ENCODE peak calls at places on chromosomes 11 and 22, in four cellular contexts. G is right lobe of liver, U is AG04450, P is PC-9. F is an unnamed sample.
A peak's percentile ranks its signal among the peaks of the same experiment; 100 is the strongest.

GRCh38 chr11:69358398-69359080 is 64.6 kb downstream of the MYEOV start:
- DNase-seq in G (peak; percentile 28), U (no peak), P (no peak), F (no peak)

GRCh38 chr11:95498731-95499396 is 267.9 kb upstream of the SESN3 start:
- DNase-seq in G (no peak), U (no peak), P (no peak), F (no peak)

GRCh38 chr11:130653838-130654601 is 205.6 kb downstream of the ADAMTS15 start:
- DNase-seq in G (peak; percentile 95), U (no peak), P (no peak), F (peak; percentile 37)

GRCh38 chr22:21734540-21735197 is 925 bp downstream of the YPEL1 start:
- DNase-seq in G (no peak), U (no peak), P (no peak), F (no peak)

GRCh38 chr22:42179616-42180015 is 49.0 kb upstream of the CYP2D6 start:
- DNase-seq in G (no peak), U (peak; percentile 45), P (no peak), F (peak; percentile 68)

GRCh38 chr11:60084866-60085265 is 3.6 kb upstream of the MS4A2 start:
- DNase-seq in G (no peak), U (no peak), P (no peak), F (no peak)

GRCh38 chr22:19757140-19757984 is 3.2 kb upstream of the TBX1 start:
- DNase-seq in G (no peak), U (no peak), P (no peak), F (no peak)

GRCh38 chr11:108914211-108914610 is 249.3 kb downstream of the DDX10 start:
- DNase-seq in G (no peak), U (no peak), P (no peak), F (no peak)

GRCh38 chr22:39989633-39990032 is 5.1 kb upstream of the FAM83F start:
- DNase-seq in G (no peak), U (no peak), P (no peak), F (no peak)

GRCh38 chr11:7186190-7186589 is 65.5 kb upstream of the SYT9 start:
- DNase-seq in G (no peak), U (no peak), P (no peak), F (no peak)

GRCh38 chr11:123546515-123546914 is 107.9 kb downstream of the SCN3B start:
- DNase-seq in G (no peak), U (no peak), P (no peak), F (no peak)

GRCh38 chr22:27686534-27686933 is 115.0 kb downstream of the MN1 start:
- DNase-seq in G (no peak), U (peak; percentile 24), P (peak; percentile 79), F (no peak)

GRCh38 chr11:35927730-35928129 is 16.1 kb upstream of the LDLRAD3 start:
- DNase-seq in G (peak; percentile 94), U (no peak), P (peak; percentile 99), F (no peak)

GRCh38 chr11:44950036-44950624 is 553 bp downstream of the TP53I11 start:
- DNase-seq in G (peak; percentile 57), U (no peak), P (no peak), F (no peak)

GRCh38 chr22:22887621-22888503 is at the start of gene IGLL5:
- DNase-seq in G (no peak), U (no peak), P (no peak), F (no peak)

GRCh38 chr11:57920971-57921370 is 102.7 kb upstream of the OR9Q1 start:
- DNase-seq in G (no peak), U (no peak), P (no peak), F (no peak)

GRCh38 chr11:70225629-70226582 is 22.8 kb downstream of the FADD start:
- DNase-seq in G (no peak), U (no peak), P (peak; percentile 35), F (no peak)

GRCh38 chr22:27867958-27868737 is 50.9 kb downstream of the PITPNB start:
- DNase-seq in G (no peak), U (no peak), P (no peak), F (no peak)

GRCh38 chr11:7538023-7538422 is 24.2 kb downstream of the PPFIBP2 start:
- DNase-seq in G (peak; percentile 24), U (no peak), P (no peak), F (no peak)

GRCh38 chr11:112219476-112220232 is 6.6 kb upstream of the PTS start:
- DNase-seq in G (no peak), U (peak; percentile 52), P (peak; percentile 67), F (peak; percentile 68)

GRCh38 chr11:2797741-2798361 is 87.7 kb downstream of the CDKN1C start:
- DNase-seq in G (peak; percentile 33), U (no peak), P (no peak), F (no peak)

GRCh38 chr22:39938509-39938908 is 21.7 kb upstream of the TMA7B start:
- DNase-seq in G (no peak), U (no peak), P (no peak), F (no peak)

GRCh38 chr11:71519546-71519945 is 7.5 kb upstream of the KRTAP5-7 start:
- DNase-seq in G (peak; percentile 24), U (no peak), P (no peak), F (no peak)

GRCh38 chr22:26322179-26322905 is 106.7 kb upstream of the ASPHD2 start:
- DNase-seq in G (no peak), U (peak; percentile 18), P (peak; percentile 87), F (peak; percentile 51)

GRCh38 chr11:68328374-68329091 is 16.1 kb downstream of the LRP5 start:
- DNase-seq in G (no peak), U (no peak), P (no peak), F (no peak)

GRCh38 chr22:21726650-21727049 is 8.9 kb downstream of the YPEL1 start:
- DNase-seq in G (no peak), U (no peak), P (no peak), F (no peak)

GRCh38 chr11:26580929-26581328 is 8.9 kb upstream of the MUC15 start:
- DNase-seq in G (no peak), U (no peak), P (peak; percentile 78), F (peak; percentile 6)

GRCh38 chr11:117580866-117581265 is 216.2 kb downstream of the DSCAML1 start:
- DNase-seq in G (no peak), U (no peak), P (no peak), F (no peak)

GRCh38 chr11:134024420-134025085 is 44.3 kb upstream of the JAM3 start:
- DNase-seq in G (no peak), U (no peak), P (no peak), F (no peak)

GRCh38 chr22:30694171-30694637 is 470 bp upstream of the OSBP2 start:
- DNase-seq in G (peak; percentile 76), U (peak; percentile 2), P (peak; percentile 59), F (no peak)

GRCh38 chr22:26558246-26558895 is 31.6 kb downstream of the TPST2 start:
- DNase-seq in G (no peak), U (no peak), P (no peak), F (peak; percentile 28)

GRCh38 chr11:19419813-19420212 is 179.1 kb upstream of the E2F8 start:
- DNase-seq in G (peak; percentile 67), U (no peak), P (peak; percentile 97), F (no peak)

GRCh38 chr11:119339581-119340334 is 925 bp downstream of the C1QTNF5 start:
- DNase-seq in G (peak; percentile 74), U (no peak), P (no peak), F (no peak)

GRCh38 chr22:40654522-40655167 is 18.1 kb upstream of the MRTFA start:
- DNase-seq in G (peak; percentile 80), U (no peak), P (peak; percentile 33), F (no peak)

GRCh38 chr11:120766318-120766717 is 254.8 kb downstream of the GRIK4 start:
- DNase-seq in G (no peak), U (no peak), P (no peak), F (no peak)

GRCh38 chr11:32121012-32121411 is 30.1 kb downstream of the RCN1 start:
- DNase-seq in G (no peak), U (no peak), P (no peak), F (no peak)

GRCh38 chr11:66476173-66476840 is 3.9 kb upstream of the DPP3 start:
- DNase-seq in G (peak; percentile 40), U (no peak), P (no peak), F (no peak)
- TF ChIP-seq CTCF in G (no peak), U (no peak), P (no peak), F (no peak)

GRCh38 chr11:114953039-114953438 is 274.7 kb downstream of the NXPE2 start:
- DNase-seq in G (no peak), U (no peak), P (no peak), F (no peak)
- TF ChIP-seq CTCF in G (no peak), U (no peak), P (no peak), F (no peak)

DNA sequence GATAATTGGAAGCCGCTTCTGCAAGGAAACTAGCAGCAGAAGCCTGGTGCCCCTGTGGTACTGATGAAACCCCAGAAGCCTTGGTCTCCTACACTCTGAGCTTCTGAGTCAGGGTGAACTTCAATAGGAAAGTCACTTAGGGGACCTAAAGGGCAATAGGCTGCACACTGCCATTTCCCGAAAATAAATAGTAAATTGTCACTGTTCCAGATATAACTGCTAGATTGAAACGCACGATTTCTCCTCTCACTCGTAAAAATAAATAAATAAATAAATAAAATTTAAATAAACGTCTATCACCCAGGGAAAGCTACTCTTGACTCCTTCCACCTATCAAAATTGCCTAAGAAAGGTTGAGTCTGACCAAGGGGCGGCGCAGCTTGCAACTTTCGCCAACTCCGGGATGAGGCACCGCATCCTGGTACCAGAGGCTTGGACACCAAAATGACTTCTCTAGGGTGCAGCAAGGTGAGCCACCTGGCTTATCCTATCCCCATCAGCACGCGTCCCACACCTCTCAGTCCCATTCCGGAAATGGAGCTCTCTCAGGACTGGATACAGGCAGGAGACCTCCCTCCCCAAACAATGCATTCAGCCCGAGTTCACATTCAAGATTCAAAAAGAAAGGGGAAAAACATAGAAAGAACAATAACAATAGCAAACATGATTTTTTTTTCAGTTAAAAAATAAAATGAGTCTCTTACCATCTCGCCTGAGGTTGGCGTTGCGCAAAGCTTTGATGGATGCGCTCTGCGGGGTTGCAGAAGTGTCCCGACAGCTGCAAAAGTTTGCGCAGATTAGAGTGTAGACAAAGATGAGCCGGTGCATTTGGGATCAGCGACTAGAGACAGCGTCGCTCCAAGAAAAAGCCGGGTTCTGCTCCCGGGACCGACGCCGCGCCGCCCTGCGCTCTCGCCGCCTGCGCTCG is 583 bp downstream of the PDGFD start:
- DNase-seq in G (no peak), U (no peak), P (peak; percentile 44), F (no peak)
- TF ChIP-seq CTCF in G (no peak), U (peak; percentile 22), P (no peak), F (no peak)

DNA sequence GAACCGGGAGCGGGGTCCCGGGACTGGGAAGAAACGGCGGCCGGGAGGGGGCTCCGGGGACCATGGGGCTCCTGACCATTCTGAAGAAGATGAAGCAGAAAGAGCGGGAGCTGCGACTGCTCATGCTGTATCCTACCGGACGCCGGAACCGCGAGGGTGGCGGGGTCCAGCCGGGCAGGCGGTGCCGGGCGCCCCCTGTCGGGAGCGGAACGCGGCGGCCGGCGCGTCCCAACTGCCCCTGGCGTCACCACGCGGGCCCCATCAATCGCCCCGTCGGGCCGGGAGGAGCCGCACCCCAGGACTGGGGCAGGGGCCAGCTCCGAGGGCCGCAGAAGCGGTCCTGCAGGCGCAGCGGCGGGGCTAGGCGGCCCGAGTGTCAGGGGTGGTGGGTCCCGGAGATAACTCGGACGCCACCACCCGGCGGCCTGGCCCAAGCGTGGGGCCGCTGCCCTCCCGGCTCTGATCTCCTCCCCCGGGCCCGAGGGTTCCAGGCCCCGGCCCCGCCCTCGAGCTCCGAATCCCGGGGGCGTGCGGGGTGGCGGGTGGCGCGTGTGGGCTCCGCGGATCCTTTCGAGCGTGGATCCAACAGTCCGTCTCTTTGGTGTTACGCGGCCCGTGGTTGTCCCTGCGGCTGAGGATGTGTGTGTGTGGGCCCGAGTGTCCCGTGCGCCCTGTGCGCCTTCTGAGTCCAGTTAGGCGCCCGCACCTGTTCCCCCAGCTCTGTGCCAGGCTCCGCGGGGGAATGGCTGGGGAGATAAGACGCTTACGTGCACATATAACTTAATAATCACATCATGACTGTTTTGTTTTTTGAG is at the start of gene ARL2:
- DNase-seq in G (peak; percentile 74), U (no peak), P (no peak), F (no peak)
- TF ChIP-seq CTCF in G (peak; percentile 89), U (peak; percentile 52), P (peak; percentile 80), F (peak; percentile 77)

F was measured in astrocyte of the cerebellum.